ENCODE peak calls at places on chromosomes 5 and 9, in ten cellular contexts. C is A549; O is cardiac muscle cell; Q is CD8-positive, alpha-beta T cell; T is endodermal cell; G is neural progenitor cell; L is right atrium auricular region; S is fibroblast of lung; X is esophagus muscularis mucosa; P is fibroblast of the aortic adventitia. B is an unnamed sample.

GRCh38 chr9:19461135-19461534 is 52.3 kb downstream of the ACER2 start:
- DNase-seq in G (no peak), S (no peak), Q (no peak), O (no peak), L (no peak), C (no peak), P (no peak), T (peak; percentile 36), X (no peak), B (no peak)

GRCh38 chr5:53714324-53715010 is 154.0 kb downstream of the NDUFS4 start:
- DNase-seq in C (no peak), T (no peak), G (no peak), X (no peak), L (no peak), P (no peak), S (peak; percentile 23), Q (no peak), O (no peak), B (no peak)

GRCh38 chr9:135887021-135887507 is 20.3 kb downstream of the CAMSAP1 start:
- DNase-seq in P (no peak), Q (no peak), T (no peak), C (no peak), L (no peak), X (no peak), S (peak; percentile 49), O (no peak), G (no peak), B (no peak)

GRCh38 chr5:144065766-144066165 is 104.7 kb downstream of the YIPF5 start:
- DNase-seq in X (no peak), T (no peak), L (no peak), G (no peak), Q (no peak), O (no peak), S (no peak), P (no peak), C (no peak), B (no peak)

GRCh38 chr5:17405976-17406876 is 91.8 kb upstream of the TAF11L2 start:
- DNase-seq in T (no peak), G (no peak), O (no peak), P (peak; percentile 38), X (peak; percentile 10), S (peak; percentile 69), C (no peak), Q (no peak), L (no peak), B (no peak)

GRCh38 chr5:135193213-135194125 is 159.4 kb upstream of the PITX1 start:
- DNase-seq in S (peak; percentile 84), Q (no peak), X (peak; percentile 90), P (peak; percentile 77), O (peak; percentile 41), C (no peak), G (no peak), T (no peak), L (peak; percentile 42), B (no peak)

GRCh38 chr9:110807956-110808598 is 139.5 kb downstream of the MUSK start:
- DNase-seq in T (no peak), P (no peak), O (no peak), L (no peak), C (no peak), X (no peak), G (no peak), Q (no peak), S (peak; percentile 34), B (no peak)

GRCh38 chr9:99103505-99103904 is 1.4 kb upstream of the TGFBR1 start:
- DNase-seq in C (no peak), Q (no peak), X (no peak), P (no peak), S (no peak), G (peak; percentile 52), O (peak; percentile 23), T (peak; percentile 60), L (no peak), B (no peak)

GRCh38 chr9:31847963-31848362 is 536.5 kb upstream of the ACO1 start:
- DNase-seq in P (no peak), O (no peak), T (no peak), C (no peak), G (no peak), L (no peak), X (no peak), S (no peak), Q (no peak), B (no peak)

GRCh38 chr9:31854187-31854586 is 530.3 kb upstream of the ACO1 start:
- DNase-seq in X (no peak), L (no peak), O (no peak), G (no peak), P (no peak), Q (no peak), C (no peak), S (no peak), T (no peak), B (no peak)

DNA sequence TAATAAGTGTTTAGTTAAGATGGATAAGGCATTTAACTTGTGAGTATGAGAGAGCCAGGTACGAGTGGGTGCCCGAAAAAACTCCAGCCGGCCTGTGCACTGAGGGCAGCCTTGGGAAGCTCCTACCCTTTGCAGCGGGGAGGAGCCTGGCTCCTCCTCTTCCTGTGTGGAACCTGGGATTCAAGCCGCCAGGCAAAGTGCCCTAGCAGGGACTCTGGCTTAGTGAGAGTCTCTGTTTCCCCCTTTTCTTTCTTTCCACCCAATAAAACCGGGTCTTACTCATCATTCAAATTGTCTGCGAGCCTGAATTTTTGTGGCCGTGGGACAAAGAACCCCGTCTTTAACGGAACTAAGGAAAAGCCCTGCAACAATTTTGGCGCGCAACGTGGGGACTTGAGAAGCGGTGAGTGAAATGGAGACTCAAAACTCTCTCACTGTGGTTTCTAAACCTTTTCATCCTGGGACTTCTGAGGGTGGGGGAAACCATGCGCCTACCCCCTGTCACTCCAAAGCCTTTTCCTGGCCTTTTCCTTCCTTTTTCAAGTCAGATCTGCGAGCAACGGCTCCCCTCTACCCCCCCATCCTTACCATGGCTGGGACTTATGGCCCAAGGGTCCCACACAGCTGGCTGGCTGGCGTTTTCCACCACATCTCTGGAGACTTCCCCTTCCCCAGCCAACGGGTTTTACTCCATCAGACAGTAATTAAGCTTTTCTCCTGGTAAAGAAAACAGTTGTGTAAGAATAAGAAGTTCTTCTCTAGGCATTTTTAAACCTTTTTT is 535.7 kb upstream of the ACO1 start:
- DNase-seq in L (no peak), S (no peak), P (no peak), G (no peak), C (no peak), T (no peak), O (no peak), X (no peak), Q (no peak), B (no peak)
- H3K4me3 ChIP-seq in L (no peak overlapping the region), S (no peak overlapping the region), P (no peak overlapping the region), G (no peak overlapping the region), C (no peak overlapping the region), T (no peak overlapping the region), O (no peak overlapping the region), X (no peak overlapping the region), Q (no peak overlapping the region), B (no peak overlapping the region)

DNA sequence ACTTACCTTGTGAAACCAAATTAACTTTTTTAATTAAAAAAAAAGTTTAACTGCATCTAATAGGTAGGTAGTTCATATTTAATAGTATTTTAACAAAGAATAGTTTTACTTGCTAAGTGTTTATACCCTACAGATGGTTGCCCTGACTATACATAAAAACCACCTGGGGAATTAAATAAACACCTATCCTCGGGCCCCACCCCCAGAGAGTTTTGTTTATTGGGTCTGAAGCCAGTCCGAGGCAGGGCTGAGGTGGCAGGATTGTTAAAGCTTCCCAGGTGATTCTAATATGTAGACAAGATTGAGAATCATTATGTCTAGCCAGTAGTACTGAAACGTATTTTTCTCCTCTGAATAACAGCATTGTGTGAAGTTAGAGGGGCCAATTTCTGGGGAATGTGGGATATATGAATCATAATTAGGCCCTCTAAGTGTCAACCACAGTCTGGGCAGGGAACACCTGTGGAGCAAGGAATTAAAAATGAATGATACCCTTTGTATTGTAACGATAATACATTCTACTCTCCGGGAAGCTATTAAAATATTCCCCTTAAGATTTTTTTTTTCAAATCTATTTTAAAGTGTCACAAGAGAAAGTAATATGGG is 5.6 kb upstream of the PAM start:
- DNase-seq in S (no peak), G (no peak), X (no peak), Q (no peak), L (no peak), C (no peak), P (no peak), O (no peak), T (peak; percentile 55), B (no peak)
- H3K4me3 ChIP-seq in S (no peak overlapping the region), G (no peak overlapping the region), X (no peak overlapping the region), Q (no peak overlapping the region), L (no peak overlapping the region), C (no peak overlapping the region), P (no peak overlapping the region), O (no peak overlapping the region), T (no peak overlapping the region), B (no peak overlapping the region)

GRCh38 chr5:168176251-168176650 is 115.2 kb upstream of the WWC1 start:
- DNase-seq in L (no peak), Q (no peak), O (no peak), X (no peak), T (no peak), S (no peak), G (no peak), P (no peak), C (no peak), B (no peak)

GRCh38 chr5:168179185-168179584 is 112.3 kb upstream of the WWC1 start:
- DNase-seq in O (peak; percentile 81), X (no peak), Q (no peak), T (no peak), P (peak; percentile 4), S (peak; percentile 50), C (no peak), L (no peak), G (no peak), B (no peak)

GRCh38 chr5:168176941-168177340 is 114.5 kb upstream of the WWC1 start:
- DNase-seq in Q (no peak), T (no peak), O (no peak), P (no peak), G (peak; percentile 23), X (no peak), C (no peak), L (no peak), S (no peak), B (no peak)

GRCh38 chr5:168174376-168174775 is 117.1 kb upstream of the WWC1 start:
- DNase-seq in Q (no peak), X (no peak), O (no peak), P (no peak), G (no peak), C (no peak), S (peak; percentile 75), L (no peak), T (no peak), B (no peak)

DNA sequence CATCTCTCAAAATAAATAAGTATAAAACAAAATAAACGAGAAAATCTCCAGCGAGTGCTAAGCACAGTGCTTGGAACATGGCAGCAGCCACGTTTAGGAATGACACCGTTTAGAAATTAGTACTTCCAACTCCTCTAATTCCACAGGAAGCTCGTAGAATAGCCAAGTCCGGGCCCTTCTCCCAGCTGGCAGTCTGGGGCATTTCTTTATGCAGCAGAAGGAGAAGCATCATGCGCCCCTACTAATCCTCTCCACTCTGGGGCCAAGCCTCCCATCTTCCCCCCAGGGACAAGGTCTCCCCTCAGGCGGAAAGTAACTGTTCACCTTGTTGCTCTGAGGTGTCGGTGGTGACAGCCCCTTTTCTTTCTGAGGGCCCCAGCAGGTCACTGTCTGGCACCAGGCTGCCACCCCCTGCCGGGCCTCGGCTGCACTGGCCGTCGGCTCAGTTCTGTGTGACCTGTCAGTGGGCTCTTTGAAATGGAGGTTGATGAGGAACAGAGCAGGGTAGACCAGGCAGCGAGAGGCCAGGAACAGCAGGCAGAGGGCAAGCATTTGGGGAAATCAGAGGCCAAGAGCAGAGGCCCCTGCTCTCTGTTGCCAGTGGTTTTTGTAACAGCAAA is 113.5 kb upstream of the WWC1 start:
- DNase-seq in T (peak; percentile 94), O (peak; percentile 84), X (no peak), S (no peak), P (no peak), Q (no peak), L (no peak), C (no peak), G (peak; percentile 62), B (no peak)
- H3K4me3 ChIP-seq in T (no peak overlapping the region), O (no peak overlapping the region), X (no peak overlapping the region), S (no peak overlapping the region), P (no peak overlapping the region), Q (no peak overlapping the region), L (no peak overlapping the region), C (no peak overlapping the region), G (no peak overlapping the region), B (no peak overlapping the region)

GRCh38 chr9:113221003-113221799 is at the start of the genes FKBP15 and SLC31A1:
- DNase-seq in X (peak; percentile 100), C (peak; percentile 97), T (peak; percentile 99), Q (peak; percentile 91), G (peak; percentile 99), L (peak; percentile 99), O (peak; percentile 98), P (peak; percentile 98), S (peak; percentile 98), B (peak; percentile 99)

GRCh38 chr9:113221800-113222481 is 597 bp downstream of the SLC31A1 start:
- DNase-seq in X (no peak), G (no peak), L (no peak), C (peak; percentile 23), O (no peak), T (no peak), P (peak; percentile 10), S (no peak), Q (no peak), B (no peak)

GRCh38 chr9:113220467-113221002 is 542 bp downstream of the FKBP15 start:
- DNase-seq in C (no peak), O (no peak), S (no peak), T (no peak), Q (no peak), X (no peak), P (no peak), G (peak; percentile 23), L (no peak), B (no peak)

GRCh38 chr9:113219186-113219936 is 1.7 kb downstream of the FKBP15 start:
- DNase-seq in X (no peak), O (no peak), P (no peak), C (no peak), L (no peak), S (no peak), Q (no peak), G (no peak), T (no peak), B (no peak)

DNA sequence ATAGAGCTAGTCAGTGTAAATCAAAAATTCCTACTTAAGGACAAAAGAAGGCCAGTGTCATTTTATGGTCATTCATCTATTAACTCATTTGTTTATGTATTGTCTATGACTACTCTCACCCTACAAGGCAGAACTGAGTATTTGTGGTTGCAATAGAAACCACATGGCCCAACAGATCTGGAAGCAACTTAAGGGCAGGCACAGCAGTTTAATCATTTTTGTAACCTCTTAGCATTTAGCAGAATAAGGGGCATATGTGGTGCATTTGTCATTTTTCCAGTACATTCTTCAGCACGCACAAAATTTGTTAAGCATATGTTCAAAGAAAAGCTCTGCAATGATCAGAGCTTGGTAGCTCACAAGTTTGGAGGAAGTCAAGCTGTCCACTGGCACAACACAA is 1.1 kb downstream of the FKBP15 start:
- DNase-seq in L (no peak), P (peak; percentile 25), X (no peak), S (peak; percentile 90), T (no peak), O (no peak), Q (no peak), G (no peak), C (no peak), B (no peak)
- H3K4me3 ChIP-seq in L (peak overlapping the region; percentile 97), P (peak overlapping the region; percentile 96), X (peak overlapping the region; percentile 88), S (peak overlapping the region; percentile 93), T (peak overlapping the region; percentile 98), O (peak overlapping the region; percentile 51), Q (peak overlapping the region; percentile 84), G (peak overlapping the region; percentile 82), C (peak overlapping the region; percentile 81), B (peak overlapping the region; percentile 92)

B was measured in ascending aorta.